ENCODE peak calls at places on chromosomes 3 and 15, in seven cellular contexts. F is NCI-H1092 treated with DMSO at 0.1 percent for 48 hours, N is HTR-8/SVneo, Q is ovary, O is NCI-H2081, V is activated B cell treated with CpG ODN at 0.5 μM for 24 hours, D is KG1. Y is an unnamed sample.

GRCh38 chr3:54122802-54123537 is 618 bp downstream of the CACNA2D3 start:
- DNase-seq in F (no peak), Q (peak), N (no peak), D (no peak), O (no peak), V (no peak), Y (no peak)

GRCh38 chr3:112454098-112454884 is 45.0 kb downstream of the BTLA start:
- DNase-seq in F (no peak), D (no peak), O (no peak), Q (no peak), V (no peak), N (no peak), Y (no peak)

GRCh38 chr3:177905173-177905894 is 630.9 kb upstream of the KCNMB2 start:
- DNase-seq in O (no peak), F (no peak), N (no peak), V (no peak), D (no peak), Q (no peak), Y (no peak)

GRCh38 chr15:45314960-45315359 is 62.9 kb downstream of the SLC28A2 start:
- DNase-seq in Q (no peak), D (no peak), V (no peak), F (no peak), N (no peak), O (no peak), Y (no peak)

GRCh38 chr3:44058022-44058867 is 183.4 kb upstream of the TOPAZ1 start:
- DNase-seq in O (no peak), D (no peak), Q (no peak), V (peak), N (no peak), F (no peak), Y (no peak)

GRCh38 chr15:89654847-89655805 is at the start of gene KIF7:
- DNase-seq in V (no peak), O (no peak), N (peak), D (no peak), Q (peak), F (no peak), Y (peak)

GRCh38 chr15:70523634-70524033 is 239.7 kb downstream of the UACA start:
- DNase-seq in N (no peak), Q (no peak), O (no peak), V (no peak), F (no peak), D (no peak), Y (no peak)

GRCh38 chr3:160643994-160644393 is 33.0 kb upstream of the ARL14 start:
- DNase-seq in O (no peak), D (no peak), Q (no peak), N (no peak), V (no peak), F (no peak), Y (no peak)

GRCh38 chr3:47949979-47950378 is 66.2 kb downstream of the MAP4 start:
- DNase-seq in N (no peak), O (no peak), F (no peak), D (no peak), Q (no peak), V (no peak), Y (no peak)

GRCh38 chr3:133412511-133413165 is 12.8 kb downstream of the BFSP2 start:
- DNase-seq in O (no peak), F (no peak), D (no peak), N (no peak), V (no peak), Q (peak), Y (no peak)

GRCh38 chr3:46759239-46760152 is 41.8 kb upstream of the PRSS50 start:
- DNase-seq in F (no peak), D (no peak), O (no peak), V (no peak), Q (no peak), N (no peak), Y (no peak)

Y was measured in RKO.